ENCODE peak calls at places on chromosomes 7 and 10, in eight cellular contexts. E, L, G, M, V, C, U and O are unnamed samples.
A peak's percentile ranks its signal among the peaks of the same experiment; 100 is the strongest.

GRCh38 chr10:114499630-114500190 is 95.4 kb upstream of the AFAP1L2 start:
- DNase-seq in E (no peak), L (no peak), G (peak; percentile 83), M (no peak), V (peak; percentile 74), C (no peak), U (no peak), O (no peak)

GRCh38 chr7:7272294-7272693 is 90.0 kb downstream of the C1GALT1 start:
- DNase-seq in E (no peak), L (no peak), G (no peak), M (no peak), V (no peak), C (no peak), U (no peak), O (no peak)

GRCh38 chr10:115171392-115171960 is 78.3 kb downstream of the ATRNL1 start:
- DNase-seq in E (no peak), L (peak; percentile 44), G (peak; percentile 11), M (no peak), V (no peak), C (peak; percentile 3), U (no peak), O (no peak)

GRCh38 chr7:39429421-39429820 is 136.8 kb upstream of the YAE1 start:
- DNase-seq in E (no peak), L (no peak), G (no peak), M (no peak), V (no peak), C (no peak), U (no peak), O (no peak)

GRCh38 chr10:22805304-22805703 is 90.9 kb upstream of the PIP4K2A start:
- DNase-seq in E (no peak), L (no peak), G (peak; percentile 57), M (no peak), V (no peak), C (peak; percentile 35), U (no peak), O (no peak)

GRCh38 chr10:86310702-86311101 is 55.9 kb downstream of the GRID1 start:
- DNase-seq in E (no peak), L (no peak), G (no peak), M (peak; percentile 23), V (no peak), C (no peak), U (no peak), O (no peak)

GRCh38 chr7:104931181-104931781 is 82.7 kb upstream of the KMT2E start:
- DNase-seq in E (no peak), L (peak; percentile 9), G (no peak), M (no peak), V (peak; percentile 90), C (peak; percentile 86), U (no peak), O (no peak)

GRCh38 chr7:80611779-80612178 is 26.7 kb upstream of the CD36 start:
- DNase-seq in E (no peak), L (no peak), G (peak; percentile 40), M (no peak), V (peak; percentile 83), C (no peak), U (peak; percentile 36), O (peak; percentile 70)

GRCh38 chr7:50347693-50348092 is 43.2 kb downstream of the IKZF1 start:
- DNase-seq in E (no peak), L (no peak), G (no peak), M (no peak), V (no peak), C (no peak), U (no peak), O (no peak)

GRCh38 chr7:39406464-39406863 is 159.7 kb upstream of the YAE1 start:
- DNase-seq in E (no peak), L (no peak), G (peak; percentile 50), M (no peak), V (peak; percentile 31), C (no peak), U (no peak), O (no peak)

GRCh38 chr7:156127166-156128134 is 315.2 kb upstream of the SHH start:
- DNase-seq in E (no peak), L (peak; percentile 5), G (no peak), M (no peak), V (no peak), C (no peak), U (no peak), O (no peak)
- H3K27me3 ChIP-seq in E (no peaks in the 10 kb centered on the region), L (no peaks in the 10 kb centered on the region), G (no peaks in the 10 kb centered on the region), M (no peaks in the 10 kb centered on the region), V (peaks cover 6% of the 10 kb centered on the region), C (peaks cover 88% of the 10 kb centered on the region), U (no peaks in the 10 kb centered on the region), O (no peaks in the 10 kb centered on the region)

GRCh38 chr10:61478621-61479312 is 25.6 kb upstream of the TMEM26 start:
- DNase-seq in E (no peak), L (peak; percentile 11), G (no peak), M (no peak), V (no peak), C (no peak), U (no peak), O (no peak)
- TF ChIP-seq CTCF in E (no peak), L (no peak), G (no peak), M (no peak), V (no peak), C (peak; percentile 10), U (no peak), O (no peak)

GRCh38 chr7:5424689-5425506 is 1.3 kb upstream of the TNRC18 start:
- DNase-seq in E (no peak), L (peak; percentile 46), G (peak; percentile 74), M (peak; percentile 85), V (peak; percentile 45), C (no peak), U (no peak), O (peak; percentile 40)

GRCh38 chr7:5425507-5426225 is 2.0 kb upstream of the TNRC18 start:
- DNase-seq in E (no peak), L (peak; percentile 95), G (peak; percentile 88), M (peak; percentile 87), V (peak; percentile 65), C (peak; percentile 83), U (peak; percentile 67), O (peak; percentile 83)

GRCh38 chr7:5423844-5424688 is 432 bp upstream of the TNRC18 start:
- DNase-seq in E (peak; percentile 91), L (peak; percentile 98), G (peak; percentile 99), M (peak; percentile 98), V (peak; percentile 96), C (peak; percentile 98), U (peak; percentile 98), O (peak; percentile 95)

GRCh38 chr7:5428470-5429252 is 5.0 kb upstream of the TNRC18 start:
- DNase-seq in E (no peak), L (peak; percentile 39), G (peak; percentile 86), M (peak; percentile 92), V (peak; percentile 70), C (peak; percentile 62), U (peak; percentile 72), O (peak; percentile 72)

GRCh38 chr7:5426226-5426475 is 2.5 kb upstream of the TNRC18 start:
- DNase-seq in E (no peak), L (no peak), G (no peak), M (no peak), V (no peak), C (no peak), U (no peak), O (no peak)
- H3K27me3 ChIP-seq in E (no peaks in the 10 kb centered on the region), L (peaks cover 88% of the 10 kb centered on the region), G (no peaks in the 10 kb centered on the region), M (no peaks in the 10 kb centered on the region), V (peaks cover 14% of the 10 kb centered on the region), C (no peaks in the 10 kb centered on the region), U (no peaks in the 10 kb centered on the region), O (no peaks in the 10 kb centered on the region)

GRCh38 chr7:30278849-30279505 is 5.4 kb upstream of the ZNRF2 start:
- DNase-seq in E (no peak), L (no peak), G (no peak), M (no peak), V (no peak), C (no peak), U (no peak), O (no peak)
- TF ChIP-seq CTCF in E (no peak), L (no peak), G (no peak), M (no peak), V (no peak), C (no peak), U (no peak), O (no peak)

GRCh38 chr7:150967332-150967731 is 10.8 kb downstream of the KCNH2 start:
- DNase-seq in E (no peak), L (no peak), G (no peak), M (no peak), V (no peak), C (no peak), U (no peak), O (no peak)

GRCh38 chr7:150969483-150969874 is 8.6 kb downstream of the KCNH2 start:
- DNase-seq in E (no peak), L (no peak), G (no peak), M (no peak), V (no peak), C (no peak), U (no peak), O (no peak)

GRCh38 chr7:150968056-150968455 is 10.1 kb downstream of the KCNH2 start:
- DNase-seq in E (no peak), L (no peak), G (no peak), M (no peak), V (no peak), C (no peak), U (no peak), O (no peak)

GRCh38 chr7:150970424-150970823 is 7.7 kb downstream of the KCNH2 start:
- DNase-seq in E (no peak), L (no peak), G (no peak), M (no peak), V (no peak), C (no peak), U (no peak), O (no peak)

GRCh38 chr7:150968698-150969482 is 9.2 kb downstream of the KCNH2 start:
- DNase-seq in E (no peak), L (no peak), G (no peak), M (no peak), V (no peak), C (no peak), U (no peak), O (no peak)
- H3K27me3 ChIP-seq in E (no peaks in the 10 kb centered on the region), L (peaks cover 6% of the 10 kb centered on the region), G (peaks cover 9% of the 10 kb centered on the region), M (peaks cover 74% of the 10 kb centered on the region), V (peaks cover 66% of the 10 kb centered on the region), C (peaks cover 71% of the 10 kb centered on the region), U (peaks cover 75% of the 10 kb centered on the region), O (peaks cover 24% of the 10 kb centered on the region)